ENCODE peak calls at places on chromosomes 5 and 9, in four cellular contexts. U is GM12891, K is ovary, B is adrenal gland. O is an unnamed sample.

GRCh38 chr9:89812556-89813181 is 207.9 kb downstream of the GADD45G start:
- DNase-seq in K (no peak), U (no peak), B (peak; percentile 20), O (no peak)

GRCh38 chr9:15104826-15105420 is 194.7 kb upstream of the FREM1 start:
- DNase-seq in B (peak; percentile 30), U (peak; percentile 13), K (no peak), O (peak; percentile 7)

GRCh38 chr5:115461506-115462290 is 82.9 kb downstream of the FEM1C start:
- DNase-seq in U (no peak), K (no peak), B (no peak), O (peak; percentile 48)

GRCh38 chr5:103031607-103032006 is 88.3 kb downstream of the GIN1 start:
- DNase-seq in K (no peak), B (no peak), U (no peak), O (no peak)

GRCh38 chr5:54904425-54904824 is 81.0 kb downstream of the ESM1 start:
- DNase-seq in B (no peak), U (no peak), K (no peak), O (no peak)

GRCh38 chr9:137390553-137391410 is 32.2 kb downstream of the EXD3 start:
- DNase-seq in K (no peak), U (no peak), B (peak; percentile 55), O (no peak)

GRCh38 chr9:135068776-135069415 is 18.6 kb upstream of the OLFM1 start:
- DNase-seq in U (no peak), K (no peak), B (peak; percentile 11), O (no peak)

GRCh38 chr9:89185980-89186379 is 7.4 kb upstream of the SHC3 start:
- DNase-seq in K (no peak), U (no peak), B (peak; percentile 64), O (peak; percentile 55)

GRCh38 chr5:54868511-54869483 is 116.6 kb downstream of the ESM1 start:
- DNase-seq in U (no peak), B (no peak), K (no peak), O (no peak)

GRCh38 chr5:157917909-157918809 is 59.2 kb upstream of the CLINT1 start:
- DNase-seq in K (peak; percentile 65), U (no peak), B (peak; percentile 80), O (peak; percentile 38)

GRCh38 chr5:42995152-42995751 is 44.9 kb downstream of the ANXA2R start:
- DNase-seq in K (no peak), U (no peak), B (no peak), O (no peak)

GRCh38 chr5:176863765-176864098 is 35.4 kb downstream of the HK3 start:
- DNase-seq in B (no peak), U (no peak), K (no peak), O (no peak)

GRCh38 chr5:157026789-157027424 is 32.0 kb downstream of the HAVCR1 start:
- DNase-seq in B (no peak), K (no peak), U (no peak), O (no peak)

GRCh38 chr5:109454726-109455505 is 45.1 kb upstream of the PJA2 start:
- DNase-seq in B (no peak), U (no peak), K (no peak), O (no peak)

GRCh38 chr5:169576181-169576598 is 7.4 kb upstream of the SPDL1 start:
- DNase-seq in U (no peak), B (no peak), K (no peak), O (no peak)

GRCh38 chr5:137714931-137715330 is 21.0 kb downstream of the KLHL3 start:
- DNase-seq in K (no peak), B (no peak), U (no peak), O (no peak)

GRCh38 chr5:78328585-78329173 is 31.7 kb upstream of the SCAMP1 start:
- DNase-seq in U (no peak), K (no peak), B (no peak), O (no peak)

GRCh38 chr5:82182662-82183061 is 95.5 kb downstream of the RPS23 start:
- DNase-seq in K (no peak), U (no peak), B (no peak), O (no peak)

GRCh38 chr5:38339446-38339845 is 81.1 kb downstream of the EGFLAM start:
- DNase-seq in U (no peak), K (no peak), B (no peak), O (no peak)

GRCh38 chr9:80131627-80132026 is 559.9 kb downstream of the TLE4 start:
- DNase-seq in K (no peak), U (no peak), B (no peak), O (no peak)

GRCh38 chr9:27600254-27600653 is 27.0 kb upstream of the C9orf72 start:
- DNase-seq in K (no peak), B (no peak), U (no peak), O (no peak)

GRCh38 chr9:76310577-76310976 is 83.6 kb downstream of the RFK start:
- DNase-seq in K (no peak), B (no peak), U (no peak), O (no peak)

GRCh38 chr5:178214160-178214803 is 9.9 kb downstream of the HNRNPAB start:
- DNase-seq in U (no peak), B (no peak), K (no peak), O (no peak)

GRCh38 chr5:178213003-178213449 is 8.7 kb downstream of the HNRNPAB start:
- DNase-seq in K (no peak), U (no peak), B (peak; percentile 34), O (no peak)

GRCh38 chr5:178211095-178212048 is 7.0 kb downstream of the HNRNPAB start:
- DNase-seq in B (peak; percentile 20), K (no peak), U (no peak), O (no peak)

GRCh38 chr5:178213748-178214151 is 9.4 kb downstream of the HNRNPAB start:
- DNase-seq in U (no peak), K (no peak), B (peak; percentile 21), O (no peak)

GRCh38 chr5:178212241-178213002 is 8.1 kb downstream of the HNRNPAB start:
- DNase-seq in B (no peak), U (no peak), K (no peak), O (no peak)
- TF ChIP-seq POLR2A in B (no peak), U (no peak), K (no peak), O (no peak)

GRCh38 chr9:127520941-127521918 is 69.9 kb downstream of the LRSAM1 start:
- DNase-seq in K (peak; percentile 70), B (peak; percentile 67), U (no peak), O (peak; percentile 84)
- TF ChIP-seq POLR2A in K (no peak), B (no peak), U (no peak), O (peak; percentile 47)

DNA sequence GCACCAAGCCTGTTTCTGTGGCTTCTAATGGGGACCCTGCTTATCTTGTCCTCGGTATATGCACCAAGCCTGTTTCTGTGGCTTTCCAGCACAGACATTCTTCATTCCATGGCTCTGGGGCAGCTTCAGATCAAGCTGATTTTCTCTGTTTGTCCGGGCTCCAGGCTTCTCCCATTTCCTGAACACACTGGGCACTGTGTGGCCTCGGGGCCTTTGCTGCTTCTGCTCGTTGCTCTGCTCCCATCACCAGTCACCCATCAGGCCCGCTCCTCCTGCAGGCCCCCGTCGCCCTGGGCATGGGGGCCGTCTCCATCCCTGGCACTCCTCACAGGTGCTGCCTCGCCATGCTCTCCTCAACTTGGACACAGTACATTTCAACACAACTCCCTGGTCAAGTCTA is 30.6 kb downstream of the ZNF354A start:
- DNase-seq in U (no peak), K (no peak), B (no peak), O (no peak)
- TF ChIP-seq POLR2A in U (no peak), K (no peak), B (no peak), O (no peak)

DNA sequence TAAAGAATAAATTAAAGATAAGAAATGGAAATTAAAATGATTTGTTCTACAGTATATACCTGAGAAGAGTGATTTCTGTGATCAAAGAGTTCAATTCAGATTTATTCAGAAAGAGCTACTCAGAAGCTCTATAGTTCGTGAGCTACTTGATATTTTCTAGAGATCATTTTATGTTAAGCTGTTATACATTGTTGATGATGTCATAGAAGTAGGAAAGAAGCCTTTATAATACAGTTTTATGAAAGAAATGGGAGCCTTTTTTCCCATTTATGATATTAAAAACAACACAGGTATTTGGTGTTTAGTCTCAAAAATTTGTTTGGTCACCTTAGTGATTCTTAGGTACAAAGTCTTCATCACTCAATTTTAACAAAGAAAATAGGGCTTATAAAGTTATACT is 20.8 kb downstream of the RNF14 start:
- DNase-seq in B (no peak), K (no peak), U (no peak), O (no peak)
- TF ChIP-seq POLR2A in B (no peak), K (no peak), U (no peak), O (no peak)

DNA sequence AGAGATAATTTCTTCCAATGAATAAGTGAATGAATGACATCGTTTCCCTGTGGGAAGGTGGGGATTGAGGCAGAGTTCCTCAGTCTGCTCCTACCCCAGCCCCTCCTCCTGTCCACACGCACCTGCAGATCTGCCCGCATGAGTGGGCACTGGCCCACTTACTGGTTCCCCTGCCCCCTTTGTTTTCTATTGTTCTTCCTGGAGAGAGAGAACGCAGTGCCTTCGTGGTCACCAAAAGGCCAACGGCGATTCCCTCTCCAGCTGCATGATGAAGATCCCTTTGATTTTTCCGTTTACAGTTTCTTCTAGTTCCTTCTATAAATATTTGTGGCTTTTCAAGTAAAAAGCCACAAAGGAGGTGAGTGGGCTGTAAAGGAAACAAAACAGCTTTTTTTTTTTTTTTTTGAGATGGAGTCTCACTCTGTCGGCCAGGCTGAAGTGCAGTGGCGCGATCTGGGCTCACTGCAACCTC is 5.7 kb upstream of the FPGS start:
- DNase-seq in B (no peak), K (no peak), U (no peak), O (no peak)
- TF ChIP-seq POLR2A in B (no peak), K (no peak), U (no peak), O (no peak)

O was measured in H54.